ENCODE peak calls at places on chromosomes 12 and 14, in nine cellular contexts. X is fibroblast of lung, A is WTC11, J is foreskin fibroblast, U is B cell, W is progenitor cell of endocrine pancreas, M is heart right ventricle, Z is IMR-90, B is astrocyte. F is an unnamed sample.

GRCh38 chr14:65373011-65373670 is 39.4 kb upstream of the FUT8 start:
- DNase-seq in X (no peak), A (peak), J (no peak), U (no peak), W (no peak), M (no peak), Z (no peak), B (no peak), F (no peak)

GRCh38 chr14:97850886-97851285 is 1053.7 kb downstream of the VRK1 start:
- DNase-seq in X (no peak), A (no peak), J (no peak), U (no peak), W (no peak), M (no peak), Z (no peak), B (no peak), F (no peak)

GRCh38 chr14:64238049-64238448 is 56.1 kb downstream of the ESR2 start:
- DNase-seq in X (no peak), A (peak), J (no peak), U (no peak), W (no peak), M (no peak), Z (no peak), B (no peak), F (no peak)

GRCh38 chr14:62455446-62455845 is 589.8 kb downstream of the KCNH5 start:
- DNase-seq in X (no peak), A (no peak), J (no peak), U (no peak), W (no peak), M (no peak), Z (peak), B (no peak), F (no peak)

GRCh38 chr14:34038358-34039057 is 87.6 kb upstream of the EGLN3 start:
- DNase-seq in X (no peak), A (no peak), J (no peak), U (no peak), W (no peak), M (no peak), Z (no peak), B (no peak), F (no peak)

GRCh38 chr12:117356048-117356447 is 5.4 kb downstream of the NOS1 start:
- DNase-seq in X (no peak), A (no peak), J (no peak), U (no peak), W (no peak), M (no peak), Z (no peak), B (no peak), F (no peak)

GRCh38 chr12:110365743-110366473 is 37.6 kb downstream of the ANAPC7 start:
- DNase-seq in X (no peak), A (no peak), J (no peak), U (no peak), W (no peak), M (no peak), Z (no peak), B (no peak), F (no peak)

GRCh38 chr12:110537605-110538409 is 35.7 kb downstream of the RAD9B start:
- DNase-seq in X (peak), A (no peak), J (no peak), U (no peak), W (no peak), M (peak), Z (no peak), B (peak), F (no peak)

GRCh38 chr12:47867496-47867941 is 37.3 kb downstream of the VDR start:
- DNase-seq in X (peak), A (no peak), J (peak), U (no peak), W (no peak), M (no peak), Z (peak), B (peak), F (peak)

GRCh38 chr14:58637391-58638230 is at the start of gene DACT1:
- DNase-seq in X (peak), A (peak), J (peak), U (peak), W (peak), M (peak), Z (peak), B (peak), F (peak)

GRCh38 chr14:97395068-97395467 is 597.9 kb downstream of the VRK1 start:
- DNase-seq in X (no peak), A (no peak), J (no peak), U (no peak), W (no peak), M (no peak), Z (no peak), B (no peak), F (no peak)

GRCh38 chr12:114265036-114265435 is 140.9 kb downstream of the TBX5 start:
- DNase-seq in X (no peak), A (no peak), J (no peak), U (no peak), W (no peak), M (peak), Z (no peak), B (no peak), F (no peak)

GRCh38 chr12:39990122-39991101 is 115.5 kb downstream of the SLC2A13 start:
- DNase-seq in X (peak), A (peak), J (peak), U (peak), W (peak), M (peak), Z (peak), B (peak), F (peak)

GRCh38 chr12:116257213-116257612 is 20.3 kb downstream of the MED13L start:
- DNase-seq in X (peak), A (no peak), J (no peak), U (no peak), W (no peak), M (no peak), Z (no peak), B (no peak), F (no peak)

GRCh38 chr14:52267501-52268190 is at the start of gene PTGDR:
- DNase-seq in X (peak), A (peak), J (no peak), U (peak), W (peak), M (peak), Z (no peak), B (peak), F (peak)

GRCh38 chr14:103870144-103870876 is 22.9 kb upstream of the PPP1R13B start:
- DNase-seq in X (no peak), A (no peak), J (no peak), U (no peak), W (no peak), M (no peak), Z (no peak), B (no peak), F (no peak)

GRCh38 chr12:5554711-5555110 is 122.8 kb downstream of the NTF3 start:
- DNase-seq in X (no peak), A (no peak), J (no peak), U (no peak), W (no peak), M (no peak), Z (peak), B (peak), F (no peak)

GRCh38 chr12:116454950-116455447 is 104.2 kb upstream of the MAP1LC3B2 start:
- DNase-seq in X (peak), A (no peak), J (peak), U (no peak), W (no peak), M (no peak), Z (peak), B (peak), F (no peak)

GRCh38 chr12:34404377-34405285 is 382.3 kb downstream of the ALG10 start:
- DNase-seq in X (no peak), A (no peak), J (no peak), U (no peak), W (peak), M (no peak), Z (no peak), B (no peak), F (no peak)

GRCh38 chr12:15982921-15983320 is 71.8 kb downstream of the DERA start:
- DNase-seq in X (no peak), A (no peak), J (no peak), U (no peak), W (no peak), M (no peak), Z (no peak), B (no peak), F (no peak)

GRCh38 chr12:53205747-53206146 is 1.3 kb downstream of the ITGB7 start:
- DNase-seq in X (peak), A (no peak), J (peak), U (no peak), W (no peak), M (no peak), Z (peak), B (peak), F (peak)

GRCh38 chr12:65892905-65893304 is 68.6 kb downstream of the HMGA2 start:
- DNase-seq in X (peak), A (no peak), J (peak), U (no peak), W (no peak), M (no peak), Z (peak), B (peak), F (peak)

GRCh38 chr14:76918751-76919421 is 92.7 kb downstream of the LRRC74A start:
- DNase-seq in X (peak), A (peak), J (peak), U (no peak), W (no peak), M (peak), Z (peak), B (peak), F (peak)

GRCh38 chr14:99093532-99094517 is 178.2 kb downstream of the BCL11B start:
- DNase-seq in X (no peak), A (no peak), J (no peak), U (no peak), W (no peak), M (no peak), Z (no peak), B (no peak), F (no peak)

GRCh38 chr12:74608376-74608775 is 70.7 kb downstream of the ATXN7L3B start:
- DNase-seq in X (no peak), A (no peak), J (no peak), U (no peak), W (no peak), M (no peak), Z (no peak), B (no peak), F (no peak)

GRCh38 chr14:95092723-95093122 is 64.6 kb downstream of the DICER1 start:
- DNase-seq in X (no peak), A (no peak), J (no peak), U (no peak), W (no peak), M (no peak), Z (no peak), B (no peak), F (no peak)

GRCh38 chr14:90256354-90257131 is at the start of gene PSMC1:
- DNase-seq in X (peak), A (peak), J (peak), U (peak), W (peak), M (peak), Z (peak), B (peak), F (peak)
- TF ChIP-seq CTCF in X (no peak), A (no peak), J (no peak), U (no peak), W (no peak), M (no peak), Z (no peak), B (no peak), F (no peak)

GRCh38 chr14:26008290-26008689 is 589.5 kb downstream of the NOVA1 start:
- DNase-seq in X (peak), A (peak), J (no peak), U (no peak), W (no peak), M (no peak), Z (no peak), B (no peak), F (no peak)
- TF ChIP-seq CTCF in X (no peak), A (peak), J (no peak), U (no peak), W (peak), M (no peak), Z (no peak), B (no peak), F (no peak)

GRCh38 chr12:130819248-130819576 is 19.8 kb downstream of the STX2 start:
- DNase-seq in X (no peak), A (no peak), J (no peak), U (no peak), W (no peak), M (no peak), Z (no peak), B (no peak), F (no peak)
- TF ChIP-seq CTCF in X (no peak), A (no peak), J (no peak), U (peak), W (no peak), M (peak), Z (no peak), B (no peak), F (peak)

DNA sequence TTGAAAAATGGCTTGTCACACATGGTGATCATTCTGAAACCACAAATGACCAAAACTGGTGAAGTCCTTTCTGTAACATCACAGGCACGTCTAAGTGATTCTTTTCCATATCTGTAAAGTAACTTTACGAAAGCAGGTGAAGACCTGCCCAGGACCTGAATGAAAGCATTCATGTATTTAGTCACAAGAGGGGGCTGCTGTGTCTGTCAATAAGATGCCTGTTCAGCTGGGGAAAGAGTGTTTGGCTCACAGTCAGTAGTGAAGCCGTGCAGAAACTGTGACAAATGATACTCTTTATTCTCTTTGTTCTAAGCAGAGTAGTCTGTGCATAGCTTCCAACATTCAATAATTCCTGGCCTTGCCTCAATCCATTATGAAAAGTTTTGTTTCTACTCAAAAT is 373.5 kb upstream of the OR4E1 start:
- DNase-seq in X (no peak), A (no peak), J (no peak), U (no peak), W (no peak), M (no peak), Z (no peak), B (no peak), F (peak)
- TF ChIP-seq CTCF in X (no peak), A (no peak), J (no peak), U (peak), W (peak), M (peak), Z (peak), B (peak), F (peak)

GRCh38 chr12:108933950-108934349 is 54.1 kb downstream of the DAO start:
- DNase-seq in X (no peak), A (no peak), J (no peak), U (no peak), W (no peak), M (no peak), Z (no peak), B (no peak), F (no peak)

GRCh38 chr12:108938247-108938924 is 58.5 kb downstream of the DAO start:
- DNase-seq in X (no peak), A (no peak), J (no peak), U (no peak), W (no peak), M (no peak), Z (no peak), B (no peak), F (no peak)

GRCh38 chr12:108939594-108939993 is 59.7 kb downstream of the DAO start:
- DNase-seq in X (peak), A (no peak), J (peak), U (no peak), W (no peak), M (peak), Z (peak), B (peak), F (peak)

GRCh38 chr12:108930756-108931155 is 50.9 kb downstream of the DAO start:
- DNase-seq in X (no peak), A (no peak), J (no peak), U (no peak), W (no peak), M (no peak), Z (no peak), B (no peak), F (no peak)

DNA sequence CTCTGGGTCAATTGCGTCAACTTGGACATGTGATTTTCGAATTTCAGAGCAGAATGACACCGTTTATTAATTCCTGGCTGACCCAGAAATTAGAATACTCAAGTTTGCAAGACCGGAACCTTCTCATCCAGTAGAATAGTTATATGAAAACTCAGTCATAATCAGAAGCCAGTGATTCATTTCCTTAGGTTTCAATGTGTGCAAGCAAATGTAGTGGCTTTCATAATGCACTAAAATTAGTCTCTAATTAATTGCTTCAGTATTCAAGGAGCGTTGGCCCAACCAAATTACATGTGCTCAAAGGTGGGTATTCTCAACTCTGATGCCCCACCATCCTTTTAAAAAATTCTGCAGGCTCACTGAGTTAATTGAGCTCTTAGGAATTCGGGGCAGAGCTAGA is 55.3 kb downstream of the DAO start:
- DNase-seq in X (no peak), A (no peak), J (no peak), U (no peak), W (no peak), M (no peak), Z (no peak), B (no peak), F (no peak)
- TF ChIP-seq CTCF in X (no peak), A (no peak), J (no peak), U (no peak), W (no peak), M (no peak), Z (no peak), B (no peak), F (no peak)